ENCODE peak calls at places on chromosomes 16 and 17, in nine cellular contexts. One of them, this sample, is unnamed.

GRCh38 chr17:76535788-76536510 is 1.6 kb downstream of the CYGB start:
- DNase-seq in body of pancreas: no peak
- DNase-seq in fibroblast of pulmonary artery: no peak
- DNase-seq in activated CD4-positive, alpha-beta memory T cell treated with anti-CD3 and anti-CD28 coated beads for 36 hours: no peak
- DNase-seq in OCI-M1: no peak
- DNase-seq in endothelial cell of umbilical vein: no peak
- DNase-seq in stimulated activated CD4-positive, alpha-beta T cell treated with anti-CD3 and anti-CD28 coated beads, Interleukin-4, amount 100 ng/mL, for 24 hours: no peak
- DNase-seq in T-cell: no peak
- DNase-seq in stromal cell of bone marrow: no peak
- DNase-seq in this sample: no peak

GRCh38 chr17:78915872-78916632 is 9.1 kb downstream of the TIMP2 start:
- DNase-seq in body of pancreas: peak
- DNase-seq in fibroblast of pulmonary artery: peak
- DNase-seq in activated CD4-positive, alpha-beta memory T cell treated with anti-CD3 and anti-CD28 coated beads for 36 hours: no peak
- DNase-seq in OCI-M1: no peak
- DNase-seq in endothelial cell of umbilical vein: peak
- DNase-seq in stimulated activated CD4-positive, alpha-beta T cell treated with anti-CD3 and anti-CD28 coated beads, Interleukin-4, amount 100 ng/mL, for 24 hours: no peak
- DNase-seq in T-cell: peak
- DNase-seq in stromal cell of bone marrow: no peak
- DNase-seq in this sample: no peak

GRCh38 chr16:69921125-69921524 is 30.0 kb upstream of the CLEC18A start:
- DNase-seq in body of pancreas: no peak
- DNase-seq in fibroblast of pulmonary artery: peak
- DNase-seq in activated CD4-positive, alpha-beta memory T cell treated with anti-CD3 and anti-CD28 coated beads for 36 hours: no peak
- DNase-seq in OCI-M1: no peak
- DNase-seq in endothelial cell of umbilical vein: no peak
- DNase-seq in stimulated activated CD4-positive, alpha-beta T cell treated with anti-CD3 and anti-CD28 coated beads, Interleukin-4, amount 100 ng/mL, for 24 hours: no peak
- DNase-seq in T-cell: no peak
- DNase-seq in stromal cell of bone marrow: peak
- DNase-seq in this sample: peak

GRCh38 chr17:16491703-16492612 is at the start of gene LRRC75A:
- DNase-seq in body of pancreas: peak
- DNase-seq in fibroblast of pulmonary artery: no peak
- DNase-seq in activated CD4-positive, alpha-beta memory T cell treated with anti-CD3 and anti-CD28 coated beads for 36 hours: peak
- DNase-seq in OCI-M1: no peak
- DNase-seq in endothelial cell of umbilical vein: peak
- DNase-seq in stimulated activated CD4-positive, alpha-beta T cell treated with anti-CD3 and anti-CD28 coated beads, Interleukin-4, amount 100 ng/mL, for 24 hours: peak
- DNase-seq in T-cell: peak
- DNase-seq in stromal cell of bone marrow: no peak
- DNase-seq in this sample: no peak

GRCh38 chr17:49887086-49887743 is 39.3 kb upstream of the TAC4 start:
- DNase-seq in body of pancreas: peak
- DNase-seq in fibroblast of pulmonary artery: no peak
- DNase-seq in activated CD4-positive, alpha-beta memory T cell treated with anti-CD3 and anti-CD28 coated beads for 36 hours: no peak
- DNase-seq in OCI-M1: no peak
- DNase-seq in endothelial cell of umbilical vein: no peak
- DNase-seq in stimulated activated CD4-positive, alpha-beta T cell treated with anti-CD3 and anti-CD28 coated beads, Interleukin-4, amount 100 ng/mL, for 24 hours: no peak
- DNase-seq in T-cell: no peak
- DNase-seq in stromal cell of bone marrow: no peak
- DNase-seq in this sample: no peak

GRCh38 chr16:89449726-89450335 is 40.5 kb downstream of the ANKRD11 start:
- DNase-seq in body of pancreas: no peak
- DNase-seq in fibroblast of pulmonary artery: peak
- DNase-seq in activated CD4-positive, alpha-beta memory T cell treated with anti-CD3 and anti-CD28 coated beads for 36 hours: no peak
- DNase-seq in OCI-M1: no peak
- DNase-seq in endothelial cell of umbilical vein: peak
- DNase-seq in stimulated activated CD4-positive, alpha-beta T cell treated with anti-CD3 and anti-CD28 coated beads, Interleukin-4, amount 100 ng/mL, for 24 hours: no peak
- DNase-seq in T-cell: no peak
- DNase-seq in stromal cell of bone marrow: no peak
- DNase-seq in this sample: peak

GRCh38 chr17:77324227-77324626 is 183.5 kb downstream of the SEC14L1 start:
- DNase-seq in body of pancreas: no peak
- DNase-seq in fibroblast of pulmonary artery: no peak
- DNase-seq in activated CD4-positive, alpha-beta memory T cell treated with anti-CD3 and anti-CD28 coated beads for 36 hours: no peak
- DNase-seq in OCI-M1: no peak
- DNase-seq in endothelial cell of umbilical vein: no peak
- DNase-seq in stimulated activated CD4-positive, alpha-beta T cell treated with anti-CD3 and anti-CD28 coated beads, Interleukin-4, amount 100 ng/mL, for 24 hours: no peak
- DNase-seq in T-cell: no peak
- DNase-seq in stromal cell of bone marrow: no peak
- DNase-seq in this sample: no peak

GRCh38 chr16:67871256-67871655 is 1.6 kb upstream of the EDC4 start:
- DNase-seq in body of pancreas: no peak
- DNase-seq in fibroblast of pulmonary artery: no peak
- DNase-seq in activated CD4-positive, alpha-beta memory T cell treated with anti-CD3 and anti-CD28 coated beads for 36 hours: no peak
- DNase-seq in OCI-M1: no peak
- DNase-seq in endothelial cell of umbilical vein: no peak
- DNase-seq in stimulated activated CD4-positive, alpha-beta T cell treated with anti-CD3 and anti-CD28 coated beads, Interleukin-4, amount 100 ng/mL, for 24 hours: no peak
- DNase-seq in T-cell: no peak
- DNase-seq in stromal cell of bone marrow: no peak
- DNase-seq in this sample: no peak

GRCh38 chr17:63983326-63983725 is 10.6 kb upstream of the SCN4A start:
- DNase-seq in body of pancreas: no peak
- DNase-seq in fibroblast of pulmonary artery: no peak
- DNase-seq in activated CD4-positive, alpha-beta memory T cell treated with anti-CD3 and anti-CD28 coated beads for 36 hours: no peak
- DNase-seq in OCI-M1: no peak
- DNase-seq in endothelial cell of umbilical vein: no peak
- DNase-seq in stimulated activated CD4-positive, alpha-beta T cell treated with anti-CD3 and anti-CD28 coated beads, Interleukin-4, amount 100 ng/mL, for 24 hours: no peak
- DNase-seq in T-cell: no peak
- DNase-seq in stromal cell of bone marrow: no peak
- DNase-seq in this sample: no peak

GRCh38 chr16:55284718-55285099 is 39.3 kb upstream of the IRX6 start:
- DNase-seq in body of pancreas: no peak
- DNase-seq in fibroblast of pulmonary artery: no peak
- DNase-seq in activated CD4-positive, alpha-beta memory T cell treated with anti-CD3 and anti-CD28 coated beads for 36 hours: no peak
- DNase-seq in OCI-M1: no peak
- DNase-seq in endothelial cell of umbilical vein: no peak
- DNase-seq in stimulated activated CD4-positive, alpha-beta T cell treated with anti-CD3 and anti-CD28 coated beads, Interleukin-4, amount 100 ng/mL, for 24 hours: no peak
- DNase-seq in T-cell: no peak
- DNase-seq in stromal cell of bone marrow: no peak
- DNase-seq in this sample: no peak

GRCh38 chr16:86455609-86456008 is 54.7 kb upstream of the FOXF1 start:
- DNase-seq in body of pancreas: no peak
- DNase-seq in fibroblast of pulmonary artery: no peak
- DNase-seq in activated CD4-positive, alpha-beta memory T cell treated with anti-CD3 and anti-CD28 coated beads for 36 hours: no peak
- DNase-seq in OCI-M1: no peak
- DNase-seq in endothelial cell of umbilical vein: no peak
- DNase-seq in stimulated activated CD4-positive, alpha-beta T cell treated with anti-CD3 and anti-CD28 coated beads, Interleukin-4, amount 100 ng/mL, for 24 hours: no peak
- DNase-seq in T-cell: no peak
- DNase-seq in stromal cell of bone marrow: no peak
- DNase-seq in this sample: no peak

GRCh38 chr17:70483624-70484023 is 314.3 kb downstream of the KCNJ2 start:
- DNase-seq in body of pancreas: no peak
- DNase-seq in fibroblast of pulmonary artery: no peak
- DNase-seq in activated CD4-positive, alpha-beta memory T cell treated with anti-CD3 and anti-CD28 coated beads for 36 hours: no peak
- DNase-seq in OCI-M1: no peak
- DNase-seq in endothelial cell of umbilical vein: no peak
- DNase-seq in stimulated activated CD4-positive, alpha-beta T cell treated with anti-CD3 and anti-CD28 coated beads, Interleukin-4, amount 100 ng/mL, for 24 hours: no peak
- DNase-seq in T-cell: no peak
- DNase-seq in stromal cell of bone marrow: no peak
- DNase-seq in this sample: no peak

GRCh38 chr16:53080345-53081031 is 25.7 kb downstream of the CHD9 start:
- DNase-seq in body of pancreas: peak
- DNase-seq in fibroblast of pulmonary artery: peak
- DNase-seq in activated CD4-positive, alpha-beta memory T cell treated with anti-CD3 and anti-CD28 coated beads for 36 hours: no peak
- DNase-seq in OCI-M1: no peak
- DNase-seq in endothelial cell of umbilical vein: peak
- DNase-seq in stimulated activated CD4-positive, alpha-beta T cell treated with anti-CD3 and anti-CD28 coated beads, Interleukin-4, amount 100 ng/mL, for 24 hours: no peak
- DNase-seq in T-cell: no peak
- DNase-seq in stromal cell of bone marrow: peak
- DNase-seq in this sample: peak

GRCh38 chr16:50153648-50154368 is 702 bp downstream of the TENT4B start:
- DNase-seq in body of pancreas: peak
- DNase-seq in fibroblast of pulmonary artery: peak
- DNase-seq in activated CD4-positive, alpha-beta memory T cell treated with anti-CD3 and anti-CD28 coated beads for 36 hours: peak
- DNase-seq in OCI-M1: peak
- DNase-seq in endothelial cell of umbilical vein: peak
- DNase-seq in stimulated activated CD4-positive, alpha-beta T cell treated with anti-CD3 and anti-CD28 coated beads, Interleukin-4, amount 100 ng/mL, for 24 hours: peak
- DNase-seq in T-cell: peak
- DNase-seq in stromal cell of bone marrow: no peak
- DNase-seq in this sample: no peak

GRCh38 chr17:59840329-59840907 is 52.3 kb downstream of the TUBD1 start:
- DNase-seq in body of pancreas: no peak
- DNase-seq in fibroblast of pulmonary artery: peak
- DNase-seq in activated CD4-positive, alpha-beta memory T cell treated with anti-CD3 and anti-CD28 coated beads for 36 hours: peak
- DNase-seq in OCI-M1: peak
- DNase-seq in endothelial cell of umbilical vein: peak
- DNase-seq in stimulated activated CD4-positive, alpha-beta T cell treated with anti-CD3 and anti-CD28 coated beads, Interleukin-4, amount 100 ng/mL, for 24 hours: peak
- DNase-seq in T-cell: no peak
- DNase-seq in stromal cell of bone marrow: no peak
- DNase-seq in this sample: no peak

GRCh38 chr17:2874211-2874686 is 78.0 kb downstream of the RAP1GAP2 start:
- DNase-seq in body of pancreas: peak
- DNase-seq in fibroblast of pulmonary artery: no peak
- DNase-seq in activated CD4-positive, alpha-beta memory T cell treated with anti-CD3 and anti-CD28 coated beads for 36 hours: no peak
- DNase-seq in OCI-M1: no peak
- DNase-seq in endothelial cell of umbilical vein: no peak
- DNase-seq in stimulated activated CD4-positive, alpha-beta T cell treated with anti-CD3 and anti-CD28 coated beads, Interleukin-4, amount 100 ng/mL, for 24 hours: no peak
- DNase-seq in T-cell: no peak
- DNase-seq in stromal cell of bone marrow: no peak
- DNase-seq in this sample: no peak

GRCh38 chr16:12470311-12471229 is 333.1 kb downstream of the CPPED1 start:
- DNase-seq in body of pancreas: no peak
- DNase-seq in fibroblast of pulmonary artery: no peak
- DNase-seq in activated CD4-positive, alpha-beta memory T cell treated with anti-CD3 and anti-CD28 coated beads for 36 hours: no peak
- DNase-seq in OCI-M1: no peak
- DNase-seq in endothelial cell of umbilical vein: peak
- DNase-seq in stimulated activated CD4-positive, alpha-beta T cell treated with anti-CD3 and anti-CD28 coated beads, Interleukin-4, amount 100 ng/mL, for 24 hours: no peak
- DNase-seq in T-cell: no peak
- DNase-seq in stromal cell of bone marrow: peak
- DNase-seq in this sample: peak

GRCh38 chr16:20938426-20938825 is 37.9 kb downstream of the LYRM1 start:
- DNase-seq in body of pancreas: no peak
- DNase-seq in fibroblast of pulmonary artery: peak
- DNase-seq in activated CD4-positive, alpha-beta memory T cell treated with anti-CD3 and anti-CD28 coated beads for 36 hours: peak
- DNase-seq in OCI-M1: peak
- DNase-seq in endothelial cell of umbilical vein: peak
- DNase-seq in stimulated activated CD4-positive, alpha-beta T cell treated with anti-CD3 and anti-CD28 coated beads, Interleukin-4, amount 100 ng/mL, for 24 hours: peak
- DNase-seq in T-cell: no peak
- DNase-seq in stromal cell of bone marrow: peak
- DNase-seq in this sample: no peak

GRCh38 chr16:10181196-10182162 is 749 bp downstream of the GRIN2A start:
- DNase-seq in body of pancreas: peak
- DNase-seq in fibroblast of pulmonary artery: peak
- DNase-seq in activated CD4-positive, alpha-beta memory T cell treated with anti-CD3 and anti-CD28 coated beads for 36 hours: peak
- DNase-seq in OCI-M1: no peak
- DNase-seq in endothelial cell of umbilical vein: peak
- DNase-seq in stimulated activated CD4-positive, alpha-beta T cell treated with anti-CD3 and anti-CD28 coated beads, Interleukin-4, amount 100 ng/mL, for 24 hours: peak
- DNase-seq in T-cell: no peak
- DNase-seq in stromal cell of bone marrow: peak
- DNase-seq in this sample: peak

GRCh38 chr16:13793788-13794461 is 126.0 kb upstream of the ERCC4 start:
- DNase-seq in body of pancreas: no peak
- DNase-seq in fibroblast of pulmonary artery: no peak
- DNase-seq in activated CD4-positive, alpha-beta memory T cell treated with anti-CD3 and anti-CD28 coated beads for 36 hours: no peak
- DNase-seq in OCI-M1: no peak
- DNase-seq in endothelial cell of umbilical vein: no peak
- DNase-seq in stimulated activated CD4-positive, alpha-beta T cell treated with anti-CD3 and anti-CD28 coated beads, Interleukin-4, amount 100 ng/mL, for 24 hours: no peak
- DNase-seq in T-cell: no peak
- DNase-seq in stromal cell of bone marrow: no peak
- DNase-seq in this sample: no peak

GRCh38 chr16:4826980-4827379 is 20.1 kb downstream of the GLYR1 start:
- DNase-seq in body of pancreas: peak
- DNase-seq in fibroblast of pulmonary artery: no peak
- DNase-seq in activated CD4-positive, alpha-beta memory T cell treated with anti-CD3 and anti-CD28 coated beads for 36 hours: no peak
- DNase-seq in OCI-M1: no peak
- DNase-seq in endothelial cell of umbilical vein: no peak
- DNase-seq in stimulated activated CD4-positive, alpha-beta T cell treated with anti-CD3 and anti-CD28 coated beads, Interleukin-4, amount 100 ng/mL, for 24 hours: no peak
- DNase-seq in T-cell: no peak
- DNase-seq in stromal cell of bone marrow: no peak
- DNase-seq in this sample: no peak

GRCh38 chr16:16143941-16144340 is 79.4 kb downstream of the ABCC6 start:
- DNase-seq in body of pancreas: no peak
- DNase-seq in fibroblast of pulmonary artery: no peak
- DNase-seq in activated CD4-positive, alpha-beta memory T cell treated with anti-CD3 and anti-CD28 coated beads for 36 hours: no peak
- DNase-seq in OCI-M1: no peak
- DNase-seq in endothelial cell of umbilical vein: no peak
- DNase-seq in stimulated activated CD4-positive, alpha-beta T cell treated with anti-CD3 and anti-CD28 coated beads, Interleukin-4, amount 100 ng/mL, for 24 hours: no peak
- DNase-seq in T-cell: no peak
- DNase-seq in stromal cell of bone marrow: no peak
- DNase-seq in this sample: no peak

GRCh38 chr17:43549496-43549895 is 3.4 kb upstream of the ETV4 start:
- DNase-seq in body of pancreas: no peak
- DNase-seq in fibroblast of pulmonary artery: no peak
- DNase-seq in activated CD4-positive, alpha-beta memory T cell treated with anti-CD3 and anti-CD28 coated beads for 36 hours: no peak
- DNase-seq in OCI-M1: no peak
- DNase-seq in endothelial cell of umbilical vein: no peak
- DNase-seq in stimulated activated CD4-positive, alpha-beta T cell treated with anti-CD3 and anti-CD28 coated beads, Interleukin-4, amount 100 ng/mL, for 24 hours: no peak
- DNase-seq in T-cell: no peak
- DNase-seq in stromal cell of bone marrow: no peak
- DNase-seq in this sample: no peak

GRCh38 chr17:75838410-75838809 is 5.8 kb downstream of the UNC13D start:
- DNase-seq in body of pancreas: no peak
- DNase-seq in fibroblast of pulmonary artery: no peak
- DNase-seq in activated CD4-positive, alpha-beta memory T cell treated with anti-CD3 and anti-CD28 coated beads for 36 hours: no peak
- DNase-seq in OCI-M1: no peak
- DNase-seq in endothelial cell of umbilical vein: no peak
- DNase-seq in stimulated activated CD4-positive, alpha-beta T cell treated with anti-CD3 and anti-CD28 coated beads, Interleukin-4, amount 100 ng/mL, for 24 hours: no peak
- DNase-seq in T-cell: no peak
- DNase-seq in stromal cell of bone marrow: no peak
- DNase-seq in this sample: no peak

GRCh38 chr17:38742431-38743308 is 5.5 kb downstream of the PCGF2 start:
- DNase-seq in body of pancreas: peak
- DNase-seq in fibroblast of pulmonary artery: peak
- DNase-seq in activated CD4-positive, alpha-beta memory T cell treated with anti-CD3 and anti-CD28 coated beads for 36 hours: no peak
- DNase-seq in OCI-M1: peak
- DNase-seq in endothelial cell of umbilical vein: peak
- DNase-seq in stimulated activated CD4-positive, alpha-beta T cell treated with anti-CD3 and anti-CD28 coated beads, Interleukin-4, amount 100 ng/mL, for 24 hours: no peak
- DNase-seq in T-cell: no peak
- DNase-seq in stromal cell of bone marrow: peak
- DNase-seq in this sample: peak

GRCh38 chr16:68298907-68299515 is 11.7 kb downstream of the SLC7A6OS start:
- DNase-seq in body of pancreas: peak
- DNase-seq in fibroblast of pulmonary artery: peak
- DNase-seq in activated CD4-positive, alpha-beta memory T cell treated with anti-CD3 and anti-CD28 coated beads for 36 hours: no peak
- DNase-seq in OCI-M1: no peak
- DNase-seq in endothelial cell of umbilical vein: no peak
- DNase-seq in stimulated activated CD4-positive, alpha-beta T cell treated with anti-CD3 and anti-CD28 coated beads, Interleukin-4, amount 100 ng/mL, for 24 hours: no peak
- DNase-seq in T-cell: no peak
- DNase-seq in stromal cell of bone marrow: peak
- DNase-seq in this sample: peak

GRCh38 chr16:23642246-23642774 is 1.0 kb downstream of the DCTN5 start:
- DNase-seq in body of pancreas: no peak
- DNase-seq in fibroblast of pulmonary artery: no peak
- DNase-seq in activated CD4-positive, alpha-beta memory T cell treated with anti-CD3 and anti-CD28 coated beads for 36 hours: no peak
- DNase-seq in OCI-M1: no peak
- DNase-seq in endothelial cell of umbilical vein: peak
- DNase-seq in stimulated activated CD4-positive, alpha-beta T cell treated with anti-CD3 and anti-CD28 coated beads, Interleukin-4, amount 100 ng/mL, for 24 hours: no peak
- DNase-seq in T-cell: no peak
- DNase-seq in stromal cell of bone marrow: no peak
- DNase-seq in this sample: no peak

GRCh38 chr17:74842146-74842598 is 17.5 kb downstream of the GRIN2C start:
- DNase-seq in body of pancreas: no peak
- DNase-seq in fibroblast of pulmonary artery: no peak
- DNase-seq in activated CD4-positive, alpha-beta memory T cell treated with anti-CD3 and anti-CD28 coated beads for 36 hours: no peak
- DNase-seq in OCI-M1: no peak
- DNase-seq in endothelial cell of umbilical vein: no peak
- DNase-seq in stimulated activated CD4-positive, alpha-beta T cell treated with anti-CD3 and anti-CD28 coated beads, Interleukin-4, amount 100 ng/mL, for 24 hours: no peak
- DNase-seq in T-cell: no peak
- DNase-seq in stromal cell of bone marrow: no peak
- DNase-seq in this sample: no peak

GRCh38 chr17:38710985-38711384 is 5.9 kb downstream of the MLLT6 start:
- DNase-seq in body of pancreas: no peak
- DNase-seq in fibroblast of pulmonary artery: no peak
- DNase-seq in activated CD4-positive, alpha-beta memory T cell treated with anti-CD3 and anti-CD28 coated beads for 36 hours: no peak
- DNase-seq in OCI-M1: no peak
- DNase-seq in endothelial cell of umbilical vein: no peak
- DNase-seq in stimulated activated CD4-positive, alpha-beta T cell treated with anti-CD3 and anti-CD28 coated beads, Interleukin-4, amount 100 ng/mL, for 24 hours: no peak
- DNase-seq in T-cell: no peak
- DNase-seq in stromal cell of bone marrow: no peak
- DNase-seq in this sample: no peak

This sample was measured in brain microvascular endothelial cell.